ENCODE peak calls at places on chromosomes 16 and 17, in seven cellular contexts. One of them, this sample, is unnamed.

GRCh38 chr16:77298638-77299360 is 99.6 kb downstream of the SYCE1L start:
- DNase-seq in kidney: no peak
- DNase-seq in heart left ventricle: no peak
- DNase-seq in breast epithelium: no peak
- DNase-seq in SK-N-SH: no peak
- DNase-seq in heart right ventricle: no peak
- DNase-seq in GM20000: no peak
- DNase-seq in this sample: no peak

GRCh38 chr16:84543931-84544776 is 39.7 kb upstream of the MEAK7 start:
- DNase-seq in heart left ventricle: no peak
- DNase-seq in kidney: no peak
- DNase-seq in SK-N-SH: no peak
- DNase-seq in GM20000: no peak
- DNase-seq in breast epithelium: no peak
- DNase-seq in heart right ventricle: no peak
- DNase-seq in this sample: no peak

GRCh38 chr16:69910964-69911363 is 40.2 kb upstream of the CLEC18A start:
- DNase-seq in kidney: no peak
- DNase-seq in breast epithelium: no peak
- DNase-seq in GM20000: no peak
- DNase-seq in SK-N-SH: no peak
- DNase-seq in heart left ventricle: no peak
- DNase-seq in heart right ventricle: no peak
- DNase-seq in this sample: no peak

GRCh38 chr17:20189322-20189721 is 180.2 kb downstream of the SPECC1 start:
- DNase-seq in GM20000: no peak
- DNase-seq in heart left ventricle: no peak
- DNase-seq in SK-N-SH: no peak
- DNase-seq in breast epithelium: no peak
- DNase-seq in kidney: no peak
- DNase-seq in heart right ventricle: no peak
- DNase-seq in this sample: no peak

GRCh38 chr17:38604479-38605229 is 1.1 kb downstream of the SRCIN1 start:
- DNase-seq in heart left ventricle: no peak
- DNase-seq in GM20000: peak
- DNase-seq in kidney: no peak
- DNase-seq in heart right ventricle: no peak
- DNase-seq in breast epithelium: no peak
- DNase-seq in SK-N-SH: peak
- DNase-seq in this sample: peak

GRCh38 chr17:1460233-1460632 is 4.2 kb upstream of the CRK start:
- DNase-seq in breast epithelium: peak
- DNase-seq in heart left ventricle: peak
- DNase-seq in GM20000: no peak
- DNase-seq in heart right ventricle: peak
- DNase-seq in SK-N-SH: no peak
- DNase-seq in kidney: peak
- DNase-seq in this sample: peak

GRCh38 chr17:68184816-68185436 is 62.9 kb upstream of the AMZ2 start:
- DNase-seq in SK-N-SH: no peak
- DNase-seq in kidney: no peak
- DNase-seq in heart left ventricle: no peak
- DNase-seq in breast epithelium: no peak
- DNase-seq in heart right ventricle: no peak
- DNase-seq in GM20000: peak
- DNase-seq in this sample: no peak

GRCh38 chr17:13024033-13024432 is 6.2 kb upstream of the ELAC2 start:
- DNase-seq in GM20000: no peak
- DNase-seq in kidney: no peak
- DNase-seq in heart right ventricle: no peak
- DNase-seq in SK-N-SH: no peak
- DNase-seq in heart left ventricle: no peak
- DNase-seq in breast epithelium: no peak
- DNase-seq in this sample: peak

GRCh38 chr17:77923776-77924513 is 34.6 kb upstream of the TNRC6C start:
- DNase-seq in kidney: no peak
- DNase-seq in SK-N-SH: no peak
- DNase-seq in heart right ventricle: no peak
- DNase-seq in GM20000: no peak
- DNase-seq in breast epithelium: no peak
- DNase-seq in heart left ventricle: no peak
- DNase-seq in this sample: no peak

GRCh38 chr17:58284613-58285421 is 4.1 kb upstream of the MPO start:
- DNase-seq in heart right ventricle: no peak
- DNase-seq in GM20000: no peak
- DNase-seq in kidney: peak
- DNase-seq in SK-N-SH: no peak
- DNase-seq in heart left ventricle: no peak
- DNase-seq in breast epithelium: no peak
- DNase-seq in this sample: no peak

GRCh38 chr17:14299261-14300093 is 1.4 kb upstream of the HS3ST3B1 start:
- DNase-seq in kidney: peak
- DNase-seq in heart right ventricle: peak
- DNase-seq in heart left ventricle: peak
- DNase-seq in breast epithelium: no peak
- DNase-seq in GM20000: peak
- DNase-seq in SK-N-SH: no peak
- DNase-seq in this sample: no peak

GRCh38 chr17:31147507-31148202 is 52.9 kb downstream of the NF1 start:
- DNase-seq in kidney: no peak
- DNase-seq in SK-N-SH: no peak
- DNase-seq in GM20000: no peak
- DNase-seq in breast epithelium: no peak
- DNase-seq in heart right ventricle: no peak
- DNase-seq in heart left ventricle: no peak
- DNase-seq in this sample: no peak

GRCh38 chr16:19683453-19684236 is 34.4 kb downstream of the KNOP1 start:
- DNase-seq in breast epithelium: no peak
- DNase-seq in SK-N-SH: no peak
- DNase-seq in heart right ventricle: no peak
- DNase-seq in heart left ventricle: no peak
- DNase-seq in GM20000: no peak
- DNase-seq in kidney: no peak
- DNase-seq in this sample: no peak

GRCh38 chr16:19678804-19679203 is 39.2 kb downstream of the KNOP1 start:
- DNase-seq in heart left ventricle: no peak
- DNase-seq in heart right ventricle: no peak
- DNase-seq in breast epithelium: no peak
- DNase-seq in SK-N-SH: no peak
- DNase-seq in GM20000: no peak
- DNase-seq in kidney: no peak
- DNase-seq in this sample: no peak

GRCh38 chr16:19677403-19677802 is 40.6 kb downstream of the KNOP1 start:
- DNase-seq in heart right ventricle: peak
- DNase-seq in heart left ventricle: peak
- DNase-seq in breast epithelium: no peak
- DNase-seq in GM20000: no peak
- DNase-seq in kidney: no peak
- DNase-seq in SK-N-SH: no peak
- DNase-seq in this sample: no peak

GRCh38 chr16:19681637-19682036 is 36.4 kb downstream of the KNOP1 start:
- DNase-seq in breast epithelium: no peak
- DNase-seq in GM20000: no peak
- DNase-seq in SK-N-SH: no peak
- DNase-seq in kidney: no peak
- DNase-seq in heart left ventricle: no peak
- DNase-seq in heart right ventricle: no peak
- DNase-seq in this sample: no peak

GRCh38 chr16:19680972-19681371 is 37.1 kb downstream of the KNOP1 start:
- DNase-seq in breast epithelium: no peak
- DNase-seq in heart left ventricle: peak
- DNase-seq in SK-N-SH: no peak
- DNase-seq in heart right ventricle: no peak
- DNase-seq in GM20000: no peak
- DNase-seq in kidney: no peak
- DNase-seq in this sample: no peak
- TF ChIP-seq CTCF in breast epithelium: no peak
- TF ChIP-seq CTCF in heart left ventricle: no peak
- TF ChIP-seq CTCF in SK-N-SH: no peak
- TF ChIP-seq CTCF in heart right ventricle: no peak
- TF ChIP-seq CTCF in GM20000: no peak
- TF ChIP-seq CTCF in kidney: no peak
- TF ChIP-seq CTCF in this sample: peak

GRCh38 chr16:3623642-3624041 is 12.2 kb upstream of the SLX4 start:
- DNase-seq in heart right ventricle: no peak
- DNase-seq in kidney: peak
- DNase-seq in SK-N-SH: no peak
- DNase-seq in breast epithelium: no peak
- DNase-seq in GM20000: no peak
- DNase-seq in heart left ventricle: no peak
- DNase-seq in this sample: no peak

GRCh38 chr16:3625331-3625730 is 13.9 kb upstream of the SLX4 start:
- DNase-seq in SK-N-SH: no peak
- DNase-seq in breast epithelium: no peak
- DNase-seq in heart left ventricle: no peak
- DNase-seq in kidney: no peak
- DNase-seq in GM20000: no peak
- DNase-seq in heart right ventricle: no peak
- DNase-seq in this sample: no peak

DNA sequence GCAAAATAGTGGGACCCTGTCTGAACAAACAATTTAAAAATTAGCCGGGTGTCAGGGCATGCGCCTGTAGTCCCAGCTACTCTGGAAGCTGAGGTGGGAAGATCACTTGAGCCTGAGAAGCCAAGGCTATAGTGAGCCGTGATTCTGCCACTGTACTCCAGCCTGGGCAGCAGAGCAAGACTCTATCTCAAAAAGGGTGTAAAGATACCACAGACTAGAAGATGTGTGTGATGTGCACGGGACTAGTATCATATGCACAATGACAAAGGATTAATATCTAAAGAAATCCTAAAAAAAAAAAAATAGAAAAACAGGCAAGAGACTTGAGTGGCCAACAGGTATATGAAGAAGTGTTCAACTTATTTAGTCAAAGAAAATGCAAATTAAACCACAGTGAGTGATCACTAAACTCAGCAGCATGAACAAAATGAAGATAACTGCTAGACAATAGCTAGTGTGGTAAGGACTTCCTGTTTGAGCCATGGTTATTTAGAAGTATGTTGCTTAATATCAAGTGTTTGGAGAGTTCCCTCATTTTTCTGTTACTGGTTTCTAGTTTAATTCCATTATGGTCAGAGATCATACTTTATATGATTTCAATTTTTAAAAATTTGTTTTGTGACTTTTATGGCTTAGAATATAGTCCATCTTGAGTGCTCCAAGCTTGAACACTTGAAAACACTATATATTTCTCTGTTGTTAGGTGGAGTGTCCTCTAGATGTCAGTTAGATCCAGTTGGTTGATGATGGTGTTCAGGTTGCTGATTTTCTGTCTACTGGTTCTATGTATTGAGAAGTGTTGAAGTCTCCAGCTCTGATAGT is 14.7 kb upstream of the SLX4 start:
- DNase-seq in SK-N-SH: no peak
- DNase-seq in GM20000: peak
- DNase-seq in breast epithelium: no peak
- DNase-seq in heart right ventricle: no peak
- DNase-seq in kidney: no peak
- DNase-seq in heart left ventricle: no peak
- DNase-seq in this sample: no peak
- TF ChIP-seq CTCF in SK-N-SH: no peak
- TF ChIP-seq CTCF in GM20000: no peak
- TF ChIP-seq CTCF in breast epithelium: no peak
- TF ChIP-seq CTCF in heart right ventricle: no peak
- TF ChIP-seq CTCF in kidney: no peak
- TF ChIP-seq CTCF in heart left ventricle: no peak
- TF ChIP-seq CTCF in this sample: no peak

GRCh38 chr17:60142872-60143499 is 6.8 kb upstream of the CA4 start:
- DNase-seq in heart left ventricle: peak
- DNase-seq in heart right ventricle: peak
- DNase-seq in SK-N-SH: peak
- DNase-seq in GM20000: peak
- DNase-seq in kidney: peak
- DNase-seq in breast epithelium: peak
- DNase-seq in this sample: peak

GRCh38 chr17:60137731-60138130 is 12.0 kb upstream of the CA4 start:
- DNase-seq in kidney: peak
- DNase-seq in breast epithelium: no peak
- DNase-seq in heart right ventricle: no peak
- DNase-seq in heart left ventricle: no peak
- DNase-seq in SK-N-SH: no peak
- DNase-seq in GM20000: no peak
- DNase-seq in this sample: peak

GRCh38 chr17:60141111-60142018 is 8.4 kb upstream of the CA4 start:
- DNase-seq in kidney: peak
- DNase-seq in SK-N-SH: peak
- DNase-seq in heart right ventricle: no peak
- DNase-seq in breast epithelium: no peak
- DNase-seq in GM20000: no peak
- DNase-seq in heart left ventricle: no peak
- DNase-seq in this sample: no peak

GRCh38 chr17:60138769-60139437 is 10.9 kb upstream of the CA4 start:
- DNase-seq in heart left ventricle: no peak
- DNase-seq in kidney: peak
- DNase-seq in heart right ventricle: no peak
- DNase-seq in GM20000: no peak
- DNase-seq in breast epithelium: no peak
- DNase-seq in SK-N-SH: no peak
- DNase-seq in this sample: peak

DNA sequence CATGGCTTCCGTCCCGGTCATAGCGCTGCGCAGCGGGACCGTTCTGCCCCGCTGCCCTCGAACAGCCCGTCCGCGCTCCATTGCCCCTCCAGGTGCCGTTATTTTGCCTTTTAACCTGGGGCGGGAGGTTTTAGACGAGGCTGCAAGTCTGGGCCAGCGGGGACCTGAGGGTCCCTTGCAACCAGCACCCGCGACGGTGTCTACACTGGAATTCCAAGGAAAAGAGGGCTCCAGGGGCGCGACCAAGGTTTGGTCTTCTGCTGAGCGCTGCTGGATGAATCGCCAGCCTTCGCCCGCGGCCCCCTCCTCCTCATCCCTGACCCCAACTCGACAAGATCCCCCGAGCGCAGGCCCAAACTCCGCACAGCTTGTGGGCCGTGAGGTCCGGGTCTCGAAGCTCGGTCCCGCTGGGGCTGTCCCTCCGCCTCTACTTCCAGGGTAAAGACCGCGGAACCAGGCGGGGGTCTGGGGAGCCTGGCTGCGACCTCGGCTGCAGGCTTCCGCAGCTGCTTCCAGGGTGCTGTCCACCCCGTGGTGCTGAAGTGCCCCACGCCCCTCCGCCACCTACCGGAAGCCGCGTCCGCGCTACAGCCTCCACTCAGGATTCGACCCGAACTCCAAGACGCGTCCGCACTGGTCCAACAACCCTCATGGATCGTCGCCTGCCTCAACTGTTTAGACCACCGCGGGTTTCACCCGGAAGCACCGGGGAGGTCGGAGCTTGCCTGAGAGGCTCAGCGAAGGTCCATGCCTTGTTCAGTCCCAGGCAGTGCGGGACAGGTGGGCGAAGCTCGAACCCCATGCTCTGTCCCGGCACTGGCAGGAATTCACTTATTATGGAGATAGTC is 10.1 kb upstream of the CA4 start:
- DNase-seq in breast epithelium: peak
- DNase-seq in GM20000: peak
- DNase-seq in kidney: peak
- DNase-seq in SK-N-SH: no peak
- DNase-seq in heart left ventricle: peak
- DNase-seq in heart right ventricle: peak
- DNase-seq in this sample: peak
- TF ChIP-seq CTCF in breast epithelium: no peak
- TF ChIP-seq CTCF in GM20000: peak
- TF ChIP-seq CTCF in kidney: peak
- TF ChIP-seq CTCF in SK-N-SH: no peak
- TF ChIP-seq CTCF in heart left ventricle: peak
- TF ChIP-seq CTCF in heart right ventricle: peak
- TF ChIP-seq CTCF in this sample: no peak

GRCh38 chr16:67660564-67661028 is at the start of gene PARD6A:
- DNase-seq in heart left ventricle: peak
- DNase-seq in SK-N-SH: peak
- DNase-seq in GM20000: peak
- DNase-seq in breast epithelium: peak
- DNase-seq in heart right ventricle: peak
- DNase-seq in kidney: peak
- DNase-seq in this sample: peak
- TF ChIP-seq CTCF in heart left ventricle: no peak
- TF ChIP-seq CTCF in SK-N-SH: no peak
- TF ChIP-seq CTCF in GM20000: no peak
- TF ChIP-seq CTCF in breast epithelium: no peak
- TF ChIP-seq CTCF in heart right ventricle: no peak
- TF ChIP-seq CTCF in kidney: no peak
- TF ChIP-seq CTCF in this sample: no peak

This sample was measured in WERI-Rb-1.